ENCODE peak calls at places on chromosomes 1 and 21, in nine cellular contexts. V is hepatic stellate cell; D is GF-D8; J is NCI-H146; A is activated T-cell treated with anti-CD3 and anti-CD28 coated beads, Interleukin-2, amount 50 U/mL, for 72 hours; Z is HFFc6; S is left cardiac atrium; U is activated T-helper 2 cell treated with anti-CD3 and anti-CD28 coated beads, Interferon-gamma antibody, Interleukin-2, Interleukin-4, amounts not matched to agents 10 μg/mL and 5 μg/mL and 100 μg/mL, durations not matched to agents 14 hours and 24 hours and 36 hours; L is type B pancreatic cell. R is an unnamed sample.

GRCh38 chr1:17470021-17470799 is 30.7 kb upstream of the RCC2 start:
- DNase-seq in S (no peak), U (no peak), Z (no peak), J (no peak), D (no peak), L (no peak), A (no peak), V (no peak), R (no peak)

GRCh38 chr1:12475158-12475934 is 142.7 kb downstream of the DHRS3 start:
- DNase-seq in D (no peak), S (no peak), A (no peak), J (no peak), L (no peak), U (no peak), Z (no peak), V (no peak), R (no peak)

GRCh38 chr1:180778782-180779398 is 133.8 kb upstream of the KIAA1614 start:
- DNase-seq in Z (no peak), L (no peak), V (no peak), D (no peak), A (no peak), U (no peak), J (peak), S (no peak), R (no peak)

GRCh38 chr1:111593403-111594127 is 26.0 kb upstream of the RAP1A start:
- DNase-seq in J (no peak), D (no peak), L (no peak), A (no peak), U (no peak), Z (peak), V (peak), S (no peak), R (no peak)

GRCh38 chr1:180563013-180563827 is 4.5 kb downstream of the OVAAL start:
- DNase-seq in S (no peak), U (no peak), J (no peak), Z (peak), V (peak), D (no peak), A (no peak), L (no peak), R (no peak)

GRCh38 chr1:206933333-206933945 is 11.7 kb upstream of the FCMR start:
- DNase-seq in U (peak), Z (no peak), S (peak), V (peak), D (no peak), A (peak), J (no peak), L (no peak), R (no peak)

GRCh38 chr1:18583326-18583941 is 47.2 kb upstream of the PAX7 start:
- DNase-seq in S (peak), J (no peak), D (no peak), U (no peak), Z (no peak), A (no peak), L (no peak), V (no peak), R (peak)

GRCh38 chr1:182617075-182617429 is 12.9 kb upstream of the RGS16 start:
- DNase-seq in L (no peak), Z (no peak), J (peak), S (no peak), U (no peak), V (no peak), A (no peak), D (no peak), R (no peak)

GRCh38 chr1:200905411-200906052 is 10.8 kb downstream of the INAVA start:
- DNase-seq in U (no peak), A (peak), V (no peak), Z (no peak), D (peak), L (no peak), J (no peak), S (no peak), R (no peak)

GRCh38 chr1:92168657-92169056 is 49.1 kb upstream of the C1orf146 start:
- DNase-seq in U (no peak), J (peak), D (no peak), V (peak), Z (no peak), L (no peak), A (no peak), S (no peak), R (peak)

GRCh38 chr1:115330480-115331013 is 7.5 kb downstream of the NGF start:
- DNase-seq in D (no peak), A (no peak), Z (peak), J (no peak), S (no peak), U (no peak), V (peak), L (no peak), R (no peak)

GRCh38 chr1:234631721-234632125 is 21.7 kb upstream of the IRF2BP2 start:
- DNase-seq in V (no peak), S (no peak), Z (peak), A (no peak), J (no peak), D (no peak), U (no peak), L (no peak), R (no peak)

GRCh38 chr21:17466166-17466565 is 46.7 kb upstream of the CXADR start:
- DNase-seq in J (no peak), U (no peak), D (no peak), L (no peak), V (peak), A (no peak), S (no peak), Z (peak), R (no peak)

GRCh38 chr1:145747398-145748247 is 28.3 kb downstream of the CD160 start:
- DNase-seq in A (no peak), J (no peak), V (no peak), S (no peak), U (no peak), Z (no peak), D (peak), L (no peak), R (no peak)

GRCh38 chr1:92567211-92567868 is 80.6 kb upstream of the GFI1 start:
- DNase-seq in Z (peak), D (no peak), V (no peak), L (no peak), S (no peak), J (no peak), A (no peak), U (no peak), R (no peak)

GRCh38 chr1:198156745-198157240 is at the start of gene NEK7:
- DNase-seq in D (peak), U (peak), Z (peak), A (peak), S (peak), L (peak), J (peak), V (peak), R (peak)

GRCh38 chr1:240765732-240766363 is 153.9 kb upstream of the GREM2 start:
- DNase-seq in U (no peak), L (no peak), S (no peak), J (no peak), A (no peak), V (peak), D (no peak), Z (peak), R (no peak)

GRCh38 chr1:114723457-114723856 is 6.9 kb upstream of the NRAS start:
- DNase-seq in V (no peak), S (no peak), Z (no peak), L (no peak), D (no peak), J (no peak), U (no peak), A (no peak), R (no peak)

GRCh38 chr1:46041551-46041950 is 90.9 kb downstream of the PIK3R3 start:
- DNase-seq in A (no peak), D (no peak), J (no peak), U (no peak), S (no peak), V (no peak), Z (no peak), L (no peak), R (no peak)

GRCh38 chr1:190579517-190580193 is 102.0 kb upstream of the BRINP3 start:
- DNase-seq in L (no peak), Z (no peak), S (no peak), J (no peak), A (no peak), V (no peak), D (no peak), U (no peak), R (no peak)

GRCh38 chr1:200448034-200448762 is 38.4 kb upstream of the ZNF281 start:
- DNase-seq in U (no peak), L (no peak), V (no peak), A (peak), Z (no peak), J (no peak), D (no peak), S (no peak), R (no peak)

GRCh38 chr1:230270185-230270939 is 155.8 kb downstream of the PGBD5 start:
- DNase-seq in V (peak), Z (no peak), U (peak), L (no peak), A (no peak), J (peak), S (no peak), D (peak), R (no peak)

GRCh38 chr21:36723371-36723881 is 24.5 kb downstream of the SIM2 start:
- DNase-seq in J (no peak), D (no peak), Z (no peak), L (no peak), U (no peak), V (no peak), S (no peak), A (no peak), R (no peak)

GRCh38 chr1:43452789-43453441 is 816 bp downstream of the HYI start:
- DNase-seq in V (peak), J (peak), S (no peak), U (no peak), A (no peak), Z (peak), D (no peak), L (peak), R (peak)

GRCh38 chr21:31660134-31660565 is 657 bp downstream of the SOD1 start:
- DNase-seq in S (no peak), L (no peak), U (no peak), J (peak), A (no peak), Z (no peak), V (peak), D (no peak), R (peak)

GRCh38 chr1:84985365-84985764 is 11.5 kb downstream of the MCOLN2 start:
- DNase-seq in L (no peak), U (no peak), J (no peak), S (no peak), V (no peak), Z (no peak), D (no peak), A (no peak), R (no peak)

GRCh38 chr1:26225033-26225831 is 8.8 kb upstream of the CEP85 start:
- DNase-seq in D (no peak), L (peak), J (no peak), U (peak), A (peak), Z (no peak), V (peak), S (peak), R (peak)

GRCh38 chr1:241837901-241838300 is 10.1 kb upstream of the EXO1 start:
- DNase-seq in A (no peak), V (peak), L (no peak), S (no peak), J (no peak), U (no peak), Z (peak), D (no peak), R (no peak)